ENCODE peak calls at places on chromosomes 4 and X, in five cellular contexts. O is gastrocnemius medialis, L is uterus, X is stromal cell of bone marrow, U is amygdala. Y is an unnamed sample.

GRCh38 chrX:150361070-150361776 is 1.9 kb upstream of the MAMLD1 start:
- DNase-seq in L (no peak), U (no peak), X (no peak), O (no peak), Y (no peak)

GRCh38 chr4:4837921-4838601 is 21.4 kb upstream of the MSX1 start:
- DNase-seq in O (no peak), L (no peak), U (no peak), X (no peak), Y (no peak)

GRCh38 chr4:55347610-55348228 is 1.7 kb downstream of the SRD5A3 start:
- DNase-seq in U (no peak), O (no peak), L (no peak), X (no peak), Y (no peak)

GRCh38 chr4:38242822-38243384 is 282.7 kb downstream of the PTTG2 start:
- DNase-seq in X (no peak), L (no peak), U (no peak), O (no peak), Y (no peak)

GRCh38 chr4:2041234-2042130 is 17.6 kb upstream of the NAT8L start:
- DNase-seq in L (no peak), O (peak), U (peak), X (peak), Y (peak)

GRCh38 chrX:24266996-24267395 is 46.9 kb downstream of the SUPT20HL2 start:
- DNase-seq in O (no peak), L (no peak), X (no peak), U (no peak), Y (no peak)

GRCh38 chr4:6019316-6020263 is 1.4 kb upstream of the C4orf50 start:
- DNase-seq in X (peak), O (no peak), U (peak), L (no peak), Y (no peak)

GRCh38 chr4:183118585-183118984 is 19.5 kb downstream of the WWC2 start:
- DNase-seq in U (no peak), L (no peak), X (peak), O (no peak), Y (no peak)

GRCh38 chr4:188975271-188975670 is 836.0 kb downstream of the TRIML1 start:
- DNase-seq in X (no peak), O (no peak), L (no peak), U (no peak), Y (no peak)

GRCh38 chrX:155094468-155095061 is 23.3 kb downstream of the BRCC3 start:
- DNase-seq in O (no peak), U (no peak), X (no peak), L (no peak), Y (no peak)

GRCh38 chr4:118173126-118173525 is 138.8 kb downstream of the NDST3 start:
- DNase-seq in U (no peak), O (no peak), X (no peak), L (no peak), Y (no peak)

GRCh38 chrX:1725472-1725871 is 110.6 kb downstream of the ASMT start:
- DNase-seq in U (no peak), O (no peak), X (no peak), L (no peak), Y (no peak)

GRCh38 chrX:45352588-45352987 is 151.9 kb upstream of the DIPK2B start:
- DNase-seq in X (no peak), U (no peak), L (no peak), O (no peak), Y (no peak)

Y was measured in tibial nerve.